ENCODE peak calls at places on chromosomes 1 and 21, in nine cellular contexts. One of them, this sample, is unnamed.

GRCh38 chr1:78918157-78918556 is 88.4 kb downstream of the ADGRL4 start:
- DNase-seq in T47D: no peak
- DNase-seq in lower lobe of right lung: no peak
- DNase-seq in GM13977: no peak
- DNase-seq in astrocyte of the cerebellum: no peak
- DNase-seq in GM12891: no peak
- DNase-seq in CD8-positive, alpha-beta T cell: no peak
- DNase-seq in anterior cingulate cortex: no peak
- DNase-seq in mesothelial cell of epicardium: no peak
- DNase-seq in this sample: no peak

GRCh38 chr1:55580845-55581332 is 365.7 kb upstream of the USP24 start:
- DNase-seq in lower lobe of right lung: no peak
- DNase-seq in GM12891: no peak
- DNase-seq in T47D: no peak
- DNase-seq in anterior cingulate cortex: no peak
- DNase-seq in GM13977: no peak
- DNase-seq in CD8-positive, alpha-beta T cell: no peak
- DNase-seq in mesothelial cell of epicardium: no peak
- DNase-seq in astrocyte of the cerebellum: no peak
- DNase-seq in this sample: no peak

GRCh38 chr1:117582341-117582902 is 23.4 kb upstream of the TENT5C start:
- DNase-seq in GM12891: no peak
- DNase-seq in astrocyte of the cerebellum: no peak
- DNase-seq in anterior cingulate cortex: no peak
- DNase-seq in GM13977: no peak
- DNase-seq in T47D: no peak
- DNase-seq in CD8-positive, alpha-beta T cell: no peak
- DNase-seq in mesothelial cell of epicardium: no peak
- DNase-seq in lower lobe of right lung: no peak
- DNase-seq in this sample: no peak

GRCh38 chr1:244639561-244639960 is 13.4 kb upstream of the DESI2 start:
- DNase-seq in T47D: no peak
- DNase-seq in lower lobe of right lung: no peak
- DNase-seq in mesothelial cell of epicardium: no peak
- DNase-seq in anterior cingulate cortex: no peak
- DNase-seq in CD8-positive, alpha-beta T cell: no peak
- DNase-seq in GM13977: no peak
- DNase-seq in GM12891: no peak
- DNase-seq in astrocyte of the cerebellum: no peak
- DNase-seq in this sample: no peak

GRCh38 chr1:28560886-28561285 is 8.0 kb downstream of the TRNAU1AP start:
- DNase-seq in GM13977: no peak
- DNase-seq in lower lobe of right lung: no peak
- DNase-seq in astrocyte of the cerebellum: no peak
- DNase-seq in CD8-positive, alpha-beta T cell: no peak
- DNase-seq in GM12891: no peak
- DNase-seq in T47D: no peak
- DNase-seq in mesothelial cell of epicardium: no peak
- DNase-seq in anterior cingulate cortex: no peak
- DNase-seq in this sample: no peak

GRCh38 chr21:35974801-35975200 is 85.5 kb downstream of the SETD4 start:
- DNase-seq in T47D: no peak
- DNase-seq in astrocyte of the cerebellum: no peak
- DNase-seq in CD8-positive, alpha-beta T cell: no peak
- DNase-seq in anterior cingulate cortex: no peak
- DNase-seq in GM12891: no peak
- DNase-seq in GM13977: no peak
- DNase-seq in mesothelial cell of epicardium: no peak
- DNase-seq in lower lobe of right lung: no peak
- DNase-seq in this sample: no peak

GRCh38 chr1:172818841-172819527 is 160.1 kb downstream of the FASLG start:
- DNase-seq in astrocyte of the cerebellum: no peak
- DNase-seq in GM12891: peak; percentile 39
- DNase-seq in mesothelial cell of epicardium: no peak
- DNase-seq in CD8-positive, alpha-beta T cell: no peak
- DNase-seq in GM13977: peak; percentile 72
- DNase-seq in anterior cingulate cortex: no peak
- DNase-seq in T47D: no peak
- DNase-seq in lower lobe of right lung: no peak
- DNase-seq in this sample: no peak

GRCh38 chr1:34057347-34057746 is 107.7 kb downstream of the CSMD2 start:
- DNase-seq in lower lobe of right lung: no peak
- DNase-seq in mesothelial cell of epicardium: no peak
- DNase-seq in anterior cingulate cortex: no peak
- DNase-seq in astrocyte of the cerebellum: no peak
- DNase-seq in GM12891: no peak
- DNase-seq in GM13977: no peak
- DNase-seq in CD8-positive, alpha-beta T cell: no peak
- DNase-seq in T47D: no peak
- DNase-seq in this sample: no peak

GRCh38 chr1:2099871-2100774 is 49.9 kb downstream of the PRKCZ start:
- DNase-seq in T47D: no peak
- DNase-seq in mesothelial cell of epicardium: no peak
- DNase-seq in GM12891: no peak
- DNase-seq in lower lobe of right lung: peak; percentile 32
- DNase-seq in astrocyte of the cerebellum: no peak
- DNase-seq in anterior cingulate cortex: no peak
- DNase-seq in CD8-positive, alpha-beta T cell: no peak
- DNase-seq in GM13977: no peak
- DNase-seq in this sample: no peak

This sample was measured in D721Med.